ENCODE peak calls at places on chromosomes 5 and 9, in six cellular contexts. J is WTC11, C is heart left ventricle, Q is HFFc6, S is fibroblast of villous mesenchyme, N is esophagus muscularis mucosa. G is an unnamed sample.

GRCh38 chr5:82421119-82421518 is 143.0 kb upstream of the RPS23 start:
- DNase-seq in J (no peak), Q (peak), N (peak), C (no peak), S (peak), G (no peak)

GRCh38 chr9:98158071-98158791 is 34.2 kb downstream of the CORO2A start:
- DNase-seq in S (no peak), C (no peak), N (no peak), Q (no peak), J (no peak), G (no peak)

GRCh38 chr5:118990582-118990981 is 2.2 kb upstream of the DTWD2 start:
- DNase-seq in S (no peak), N (no peak), J (no peak), C (no peak), Q (no peak), G (no peak)

GRCh38 chr5:56330806-56331205 is 97.7 kb upstream of the ANKRD55 start:
- DNase-seq in C (no peak), J (no peak), Q (no peak), S (no peak), N (no peak), G (no peak)

GRCh38 chr5:152932631-152933030 is 527.6 kb upstream of the NMUR2 start:
- DNase-seq in N (no peak), C (no peak), S (no peak), Q (no peak), J (no peak), G (no peak)

GRCh38 chr5:31783762-31784161 is 144.8 kb downstream of the PDZD2 start:
- DNase-seq in S (no peak), Q (no peak), N (no peak), C (no peak), J (no peak), G (no peak)

GRCh38 chr9:4750021-4750673 is 9.1 kb upstream of the AK3 start:
- DNase-seq in N (no peak), J (no peak), Q (peak), C (no peak), S (peak), G (no peak)

GRCh38 chr9:70614786-70615565 is 200.5 kb upstream of the KLF9 start:
- DNase-seq in S (no peak), J (no peak), C (no peak), Q (no peak), N (peak), G (no peak)

GRCh38 chr5:51556833-51557232 is 173.6 kb downstream of the ISL1 start:
- DNase-seq in S (no peak), J (no peak), C (no peak), N (no peak), Q (no peak), G (no peak)

GRCh38 chr9:32431940-32432555 is 47.6 kb downstream of the ACO1 start:
- DNase-seq in C (no peak), S (peak), J (peak), N (no peak), Q (peak), G (peak)

GRCh38 chr5:76503929-76504328 is 100.8 kb downstream of the IQGAP2 start:
- DNase-seq in S (no peak), C (no peak), N (no peak), J (no peak), Q (no peak), G (no peak)

GRCh38 chr5:23840083-23840482 is 332.7 kb downstream of the PRDM9 start:
- DNase-seq in N (no peak), J (no peak), Q (no peak), S (no peak), C (no peak), G (no peak)

GRCh38 chr9:131639771-131640437 is 94.6 kb downstream of the PRRT1B start:
- DNase-seq in Q (no peak), S (no peak), C (no peak), J (no peak), N (no peak), G (no peak)

GRCh38 chr5:159034083-159034824 is 65.5 kb downstream of the EBF1 start:
- DNase-seq in N (no peak), J (no peak), C (no peak), Q (no peak), S (peak), G (peak)

GRCh38 chr9:116756995-116757394 is 69.9 kb downstream of the TRIM32 start:
- DNase-seq in N (no peak), J (no peak), S (no peak), Q (no peak), C (no peak), G (no peak)

GRCh38 chr5:151745071-151745705 is 13.2 kb downstream of the ATOX1 start:
- DNase-seq in J (no peak), S (peak), N (no peak), C (no peak), Q (peak), G (no peak)

GRCh38 chr9:136942112-136942880 is 2.2 kb downstream of the FBXW5 start:
- DNase-seq in J (no peak), N (no peak), C (no peak), Q (no peak), S (no peak), G (no peak)

GRCh38 chr5:15687401-15687800 is 187.4 kb downstream of the FBXL7 start:
- DNase-seq in Q (no peak), J (no peak), S (no peak), N (no peak), C (no peak), G (no peak)

GRCh38 chr9:95762322-95762721 is 113.2 kb upstream of the ERCC6L2 start:
- DNase-seq in Q (no peak), N (no peak), S (no peak), C (no peak), J (no peak), G (no peak)

GRCh38 chr5:174096619-174097018 is 51.1 kb downstream of the NSG2 start:
- DNase-seq in Q (no peak), N (no peak), C (no peak), S (no peak), J (no peak), G (no peak)

GRCh38 chr5:91419571-91420537 is 36.7 kb upstream of the ARRDC3 start:
- DNase-seq in S (peak), C (no peak), Q (peak), N (no peak), J (peak), G (peak)

GRCh38 chr9:35728041-35728971 is 3.7 kb downstream of the TLN1 start:
- DNase-seq in C (peak), Q (peak), S (peak), N (peak), J (peak), G (peak)

GRCh38 chr9:38417003-38417965 is 7.0 kb downstream of the IGFBPL1 start:
- DNase-seq in Q (no peak), J (peak), S (no peak), C (no peak), N (no peak), G (peak)

GRCh38 chr9:81893929-81894328 is 34.3 kb upstream of the SPATA31D4 start:
- DNase-seq in C (no peak), J (no peak), S (no peak), Q (no peak), N (no peak), G (no peak)

GRCh38 chr9:102842421-102842820 is 152.7 kb upstream of the CYLC2 start:
- DNase-seq in J (no peak), Q (no peak), S (no peak), N (no peak), C (no peak), G (no peak)

GRCh38 chr9:98097836-98098235 is 21.2 kb downstream of the TRIM14 start:
- DNase-seq in J (no peak), Q (no peak), N (no peak), S (no peak), C (no peak), G (no peak)

GRCh38 chr9:114538241-114538640 is 33.0 kb upstream of the WHRN start:
- DNase-seq in C (no peak), N (no peak), Q (no peak), J (peak), S (no peak), G (no peak)
- TF ChIP-seq CTCF in C (no peak), N (no peak), Q (peak), J (no peak), S (no peak), G (no peak)

GRCh38 chr5:9233712-9234111 is 312.2 kb downstream of the SEMA5A start:
- DNase-seq in N (peak), C (no peak), S (peak), Q (peak), J (peak), G (no peak)
- TF ChIP-seq CTCF in N (no peak), C (no peak), S (no peak), Q (no peak), J (no peak), G (no peak)

DNA sequence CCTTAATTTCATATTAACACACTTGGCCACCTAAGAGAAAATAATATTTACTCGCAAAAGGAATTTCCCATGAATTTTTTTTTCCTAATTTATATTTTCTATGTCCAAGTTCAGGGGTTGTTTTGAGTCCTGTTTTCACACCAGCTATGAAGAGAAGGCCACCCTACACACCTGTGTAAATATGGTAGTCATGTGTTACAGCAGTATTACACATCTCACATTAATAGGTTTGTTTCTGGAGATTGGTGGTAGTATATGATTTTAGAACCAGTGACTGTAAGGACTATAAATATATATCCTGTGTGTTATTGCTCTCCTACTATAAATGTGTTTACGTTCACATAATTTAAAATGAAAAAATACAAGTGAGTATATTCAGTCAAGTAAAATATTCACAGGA is 147.5 kb downstream of the PAM start:
- DNase-seq in C (no peak), N (no peak), Q (no peak), S (no peak), J (no peak), G (no peak)
- TF ChIP-seq CTCF in C (no peak), N (no peak), Q (no peak), S (no peak), J (no peak), G (no peak)

GRCh38 chr9:109652971-109653370 is 127.0 kb upstream of the PALM2AKAP2 start:
- DNase-seq in N (no peak), J (no peak), Q (peak), S (peak), C (no peak), G (no peak)
- TF ChIP-seq CTCF in N (no peak), J (no peak), Q (peak), S (peak), C (peak), G (peak)

DNA sequence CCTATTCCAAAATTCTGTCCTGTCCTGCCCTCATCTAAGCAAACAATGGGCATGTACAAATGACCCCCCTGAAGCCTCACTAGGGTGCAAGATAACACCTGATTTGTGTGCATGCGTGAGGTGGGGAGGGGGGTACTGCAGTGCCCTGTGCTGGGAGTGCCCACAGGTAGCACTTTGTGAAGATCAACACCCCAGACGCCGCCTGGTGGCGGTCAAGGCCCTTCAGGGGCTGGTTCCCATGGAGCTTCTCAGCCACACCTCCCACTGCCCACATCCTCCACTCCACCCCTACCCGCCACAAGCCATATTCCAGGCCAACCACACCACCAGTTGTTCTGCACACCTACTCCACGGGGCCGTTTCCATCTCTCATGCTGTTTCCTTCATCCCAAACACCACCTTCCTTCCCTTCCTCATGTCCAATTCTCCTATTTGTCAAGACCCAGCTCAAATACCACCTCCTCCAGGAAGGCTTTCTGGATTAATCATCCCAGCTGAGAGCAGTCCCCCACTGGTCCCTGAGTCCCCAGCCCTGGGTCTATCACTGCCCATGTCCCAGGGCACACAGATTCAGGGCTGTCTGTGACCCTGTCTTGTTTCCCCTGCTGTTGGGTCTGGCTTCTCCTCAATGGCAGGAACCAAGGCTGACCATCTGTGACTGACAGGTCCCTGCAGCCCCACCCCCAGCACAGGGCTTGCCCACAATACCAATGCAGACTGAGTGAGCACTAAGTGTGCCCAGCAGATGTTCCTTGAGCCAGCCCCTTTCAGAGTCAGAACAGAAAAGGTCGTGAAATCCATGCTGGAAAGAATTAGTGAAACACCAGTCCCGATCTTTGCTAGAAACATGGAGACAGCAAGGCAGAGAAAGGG is 178.4 kb downstream of the PAX5 start:
- DNase-seq in J (peak), C (no peak), N (no peak), S (no peak), Q (no peak), G (no peak)
- TF ChIP-seq CTCF in J (peak), C (no peak), N (no peak), S (peak), Q (peak), G (peak)

DNA sequence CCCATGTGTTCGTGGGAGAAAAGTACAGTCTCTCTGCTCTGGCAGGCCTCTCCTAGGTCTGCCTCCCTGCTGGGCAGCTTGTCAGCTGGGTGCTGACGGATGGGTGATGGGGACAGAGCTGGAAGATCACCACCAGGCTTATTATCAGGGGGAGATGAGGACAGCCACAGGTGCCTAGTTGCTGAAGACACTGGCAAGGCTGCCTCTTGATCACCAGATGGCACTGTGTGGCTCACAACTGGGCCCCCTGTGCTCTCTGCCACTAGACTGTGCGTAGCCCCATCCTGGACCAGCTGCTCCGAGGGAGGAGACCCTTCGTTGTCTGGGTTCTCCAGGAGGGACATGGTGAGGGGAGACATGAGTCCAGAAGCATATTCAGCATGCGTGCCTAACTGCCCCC is 73.0 kb downstream of the KIF24 start:
- DNase-seq in J (peak), N (no peak), Q (no peak), C (no peak), S (no peak), G (no peak)
- TF ChIP-seq CTCF in J (no peak), N (no peak), Q (peak), C (peak), S (peak), G (no peak)

GRCh38 chr5:150573216-150573615 is 65.3 kb downstream of the NDST1 start:
- DNase-seq in C (no peak), S (peak), N (no peak), J (no peak), Q (no peak), G (no peak)

GRCh38 chr5:150573867-150574817 is 66.2 kb downstream of the NDST1 start:
- DNase-seq in N (no peak), S (peak), Q (no peak), C (peak), J (no peak), G (no peak)

GRCh38 chr5:150574818-150575537 is 65.5 kb upstream of the SYNPO start:
- DNase-seq in S (no peak), Q (no peak), J (no peak), C (peak), N (no peak), G (no peak)

GRCh38 chr5:150570333-150570732 is 62.4 kb downstream of the NDST1 start:
- DNase-seq in J (no peak), S (no peak), C (peak), Q (no peak), N (no peak), G (no peak)

DNA sequence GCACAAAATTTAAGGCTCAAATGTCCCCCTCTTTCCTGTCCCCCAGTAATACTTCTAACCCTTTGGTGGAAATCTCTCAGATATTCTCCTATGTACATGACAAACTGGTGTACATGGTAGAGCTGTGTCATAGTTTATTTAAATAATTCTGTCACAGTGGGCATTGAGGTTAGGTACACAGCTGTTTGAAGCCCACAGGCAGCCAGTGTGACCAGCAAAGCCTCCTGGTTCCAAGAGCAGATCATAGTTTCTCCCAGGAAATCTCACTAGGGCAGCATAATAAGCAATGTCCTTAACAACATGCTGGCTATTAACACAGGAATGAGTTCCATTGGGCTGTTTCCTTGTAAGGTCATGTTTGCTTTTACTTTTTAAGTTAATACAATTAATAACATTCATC is 63.9 kb downstream of the NDST1 start:
- DNase-seq in C (no peak), J (no peak), S (no peak), Q (no peak), N (no peak), G (no peak)
- TF ChIP-seq CTCF in C (no peak), J (no peak), S (no peak), Q (no peak), N (no peak), G (no peak)

DNA sequence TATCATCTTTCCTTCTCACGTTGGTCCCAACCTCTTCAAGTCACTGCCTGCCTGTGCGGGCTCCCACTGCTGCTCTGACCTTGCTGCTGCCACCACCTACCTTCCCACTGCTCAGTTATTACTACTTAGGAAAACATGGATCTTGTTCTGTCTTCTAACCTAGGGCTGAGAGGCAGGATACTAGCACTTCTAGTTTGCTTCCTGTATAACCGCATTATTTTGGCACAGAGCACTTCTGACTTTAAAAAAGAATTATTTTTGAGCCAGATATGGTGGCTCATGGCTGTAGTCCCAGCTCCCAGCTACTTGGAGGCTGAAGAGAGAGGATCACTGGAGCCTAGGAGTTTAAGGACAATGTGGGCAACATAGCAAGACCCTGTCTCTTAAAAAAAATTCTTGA is 135.4 kb upstream of the GNA14 start:
- DNase-seq in N (no peak), C (no peak), Q (no peak), S (no peak), J (no peak), G (no peak)
- TF ChIP-seq CTCF in N (no peak), C (no peak), Q (no peak), S (no peak), J (no peak), G (no peak)

GRCh38 chr9:22241024-22241423 is 205.6 kb upstream of the DMRTA1 start:
- DNase-seq in J (no peak), C (no peak), Q (no peak), S (no peak), N (no peak), G (no peak)

GRCh38 chr9:22238809-22239684 is 207.6 kb upstream of the DMRTA1 start:
- DNase-seq in Q (peak), S (peak), N (no peak), J (no peak), C (no peak), G (no peak)

GRCh38 chr9:22240619-22241018 is 206.0 kb upstream of the DMRTA1 start:
- DNase-seq in J (no peak), N (no peak), S (peak), C (no peak), Q (peak), G (no peak)

GRCh38 chr9:22241611-22242010 is 205.0 kb upstream of the DMRTA1 start:
- DNase-seq in J (no peak), Q (no peak), S (no peak), N (no peak), C (no peak), G (no peak)

DNA sequence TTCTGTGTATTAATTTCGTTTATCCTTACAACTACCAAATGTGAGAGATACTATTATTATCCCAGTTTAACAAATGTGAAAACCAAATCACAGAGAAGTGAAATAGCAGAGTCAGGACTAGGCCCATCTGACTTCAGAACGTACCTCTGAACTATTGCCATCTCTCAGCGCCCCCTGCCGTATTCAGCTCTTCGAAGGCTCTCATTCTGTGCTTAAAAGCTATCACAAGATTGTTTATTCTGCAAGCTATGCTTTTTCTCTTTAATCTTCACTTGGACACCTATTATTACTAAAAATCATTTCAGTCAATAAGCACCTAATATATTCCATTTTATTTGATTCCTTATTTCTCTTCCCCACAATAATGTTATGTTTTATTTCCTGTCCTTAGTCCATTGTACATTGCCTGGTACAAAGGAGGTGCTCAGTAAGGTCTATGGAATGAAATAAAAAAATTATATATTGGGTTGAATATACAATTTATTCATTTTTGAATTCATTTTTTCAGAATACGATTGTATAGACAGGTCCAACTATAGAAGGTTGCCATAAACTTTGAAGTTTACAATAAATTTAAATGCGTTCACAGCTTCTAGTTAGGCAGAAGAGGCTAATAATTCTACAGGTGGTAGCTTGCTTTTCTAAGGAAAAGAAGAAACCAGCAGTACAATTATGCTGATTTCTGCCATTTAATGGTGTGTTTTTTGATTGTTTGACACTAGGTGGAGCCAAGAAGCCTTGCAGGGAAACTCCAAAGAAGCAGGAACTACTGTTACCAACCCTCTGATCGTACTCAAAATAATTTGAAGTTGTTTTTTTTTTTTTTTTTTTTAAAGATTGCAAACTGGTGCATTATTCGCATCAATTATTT is 202.2 kb upstream of the DMRTA1 start:
- DNase-seq in S (peak), C (no peak), J (peak), Q (peak), N (no peak), G (peak)
- TF ChIP-seq CTCF in S (peak), C (peak), J (no peak), Q (peak), N (no peak), G (peak)